ENCODE peak calls at places on chromosomes 11 and 22, in four cellular contexts. S is HepG2, L is K562, P is GM12878. I is an unnamed sample.
A peak's percentile ranks its signal among the peaks of the same experiment; 100 is the strongest.

GRCh38 chr11:27468209-27468608 is 4.4 kb downstream of the LGR4 start:
- DNase-seq in S (no peak), L (no peak), P (no peak), I (no peak)

GRCh38 chr11:14390669-14391068 is 31.7 kb upstream of the RRAS2 start:
- DNase-seq in S (no peak), L (no peak), P (no peak), I (no peak)

GRCh38 chr11:103397369-103397768 is 288.1 kb downstream of the DYNC2H1 start:
- DNase-seq in S (no peak), L (no peak), P (no peak), I (no peak)

GRCh38 chr22:22431271-22432220 is 77.0 kb downstream of the ZNF280B start:
- DNase-seq in S (peak; percentile 49), L (peak; percentile 99), P (no peak), I (peak; percentile 85)

GRCh38 chr11:33259869-33260268 is 2.7 kb downstream of the HIPK3 start:
- DNase-seq in S (no peak), L (no peak), P (no peak), I (no peak)

GRCh38 chr11:75424396-75424795 is 8.6 kb downstream of the KLHL35 start:
- DNase-seq in S (no peak), L (peak; percentile 26), P (no peak), I (no peak)

GRCh38 chr11:62146476-62147200 is 22.8 kb downstream of the INCENP start:
- DNase-seq in S (no peak), L (no peak), P (no peak), I (no peak)

GRCh38 chr22:44080936-44081853 is 57.1 kb downstream of the PARVB start:
- DNase-seq in S (peak; percentile 39), L (peak; percentile 66), P (no peak), I (peak; percentile 81)

GRCh38 chr11:115678942-115679341 is 174.7 kb upstream of the CADM1 start:
- DNase-seq in S (peak; percentile 37), L (no peak), P (no peak), I (peak; percentile 62)

GRCh38 chr11:553949-554398 is 6.6 kb downstream of the LMNTD2 start:
- DNase-seq in S (no peak), L (no peak), P (no peak), I (no peak)

GRCh38 chr11:128548655-128549255 is 38.6 kb downstream of the ETS1 start:
- DNase-seq in S (no peak), L (no peak), P (no peak), I (no peak)

GRCh38 chr11:74279256-74279655 is 32.2 kb downstream of the P4HA3 start:
- DNase-seq in S (no peak), L (no peak), P (no peak), I (no peak)
- TF ChIP-seq FOXK2 in S (no peak), L (no peak), P (no peak), I (no peak)

DNA sequence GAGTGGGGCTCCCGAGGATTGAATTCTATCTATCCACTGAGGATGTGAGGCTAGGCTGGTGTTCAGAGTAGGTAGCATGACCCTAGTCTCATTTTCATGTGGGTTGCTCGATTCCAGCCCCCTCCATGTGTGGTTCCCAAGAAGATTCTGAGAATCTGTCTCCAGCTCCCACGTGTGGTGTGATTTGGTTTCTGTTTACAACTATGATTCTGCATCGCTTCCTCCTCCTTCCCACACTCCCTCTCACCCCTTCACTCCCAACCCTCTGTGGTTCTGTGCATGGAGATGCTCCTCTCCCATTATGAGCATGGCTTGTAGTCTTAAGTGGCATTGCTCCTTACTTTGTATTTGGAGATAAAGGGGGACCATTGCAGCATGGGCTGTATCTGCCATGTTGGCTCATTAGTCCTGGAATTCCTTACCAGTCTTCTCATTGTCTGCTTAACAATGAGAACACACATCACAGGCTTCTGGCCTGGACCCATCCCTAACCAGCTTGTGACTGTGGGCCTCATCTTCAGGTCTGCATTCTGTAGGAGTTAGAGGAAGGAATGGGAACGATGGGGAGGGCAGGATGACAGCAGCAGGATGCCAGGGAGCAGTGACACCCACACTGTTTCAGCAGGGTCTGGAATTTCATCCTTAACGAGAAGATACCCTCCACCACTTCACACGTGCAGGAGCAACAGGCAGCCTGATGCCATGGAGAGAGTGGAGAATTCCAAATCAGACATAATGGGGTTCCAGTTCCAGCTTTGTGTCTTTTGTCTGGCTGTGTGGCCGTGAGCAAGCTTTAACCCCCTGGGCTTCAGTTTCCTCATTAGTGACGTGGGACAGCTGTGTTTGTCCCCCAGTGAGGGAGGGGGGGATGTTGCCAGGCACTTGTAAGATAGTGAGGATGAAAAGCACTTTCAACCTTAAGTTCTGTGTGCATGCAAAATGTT is 86.0 kb downstream of the CCDC81 start:
- DNase-seq in S (no peak), L (no peak), P (no peak), I (no peak)
- TF ChIP-seq BHLHE40 in S (no peak), L (no peak), P (no peak), I (no peak)

GRCh38 chr22:26592368-26593015 is 2.6 kb upstream of the TPST2 start:
- DNase-seq in S (no peak), L (no peak), P (peak; percentile 72), I (no peak)
- TF ChIP-seq SP1 in S (no peak), L (no peak), P (peak; percentile 63), I (no peak)

GRCh38 chr11:92227233-92227593 is 2.6 kb downstream of the FAT3 start:
- DNase-seq in S (no peak), L (no peak), P (no peak), I (peak; percentile 9)

GRCh38 chr11:92224394-92225205 is at the start of gene FAT3:
- DNase-seq in S (no peak), L (no peak), P (no peak), I (peak; percentile 63)

GRCh38 chr11:92226331-92227232 is 2.0 kb downstream of the FAT3 start:
- DNase-seq in S (no peak), L (no peak), P (no peak), I (peak; percentile 27)

GRCh38 chr11:92225206-92225562 is 566 bp downstream of the FAT3 start:
- DNase-seq in S (no peak), L (no peak), P (no peak), I (peak; percentile 21)

DNA sequence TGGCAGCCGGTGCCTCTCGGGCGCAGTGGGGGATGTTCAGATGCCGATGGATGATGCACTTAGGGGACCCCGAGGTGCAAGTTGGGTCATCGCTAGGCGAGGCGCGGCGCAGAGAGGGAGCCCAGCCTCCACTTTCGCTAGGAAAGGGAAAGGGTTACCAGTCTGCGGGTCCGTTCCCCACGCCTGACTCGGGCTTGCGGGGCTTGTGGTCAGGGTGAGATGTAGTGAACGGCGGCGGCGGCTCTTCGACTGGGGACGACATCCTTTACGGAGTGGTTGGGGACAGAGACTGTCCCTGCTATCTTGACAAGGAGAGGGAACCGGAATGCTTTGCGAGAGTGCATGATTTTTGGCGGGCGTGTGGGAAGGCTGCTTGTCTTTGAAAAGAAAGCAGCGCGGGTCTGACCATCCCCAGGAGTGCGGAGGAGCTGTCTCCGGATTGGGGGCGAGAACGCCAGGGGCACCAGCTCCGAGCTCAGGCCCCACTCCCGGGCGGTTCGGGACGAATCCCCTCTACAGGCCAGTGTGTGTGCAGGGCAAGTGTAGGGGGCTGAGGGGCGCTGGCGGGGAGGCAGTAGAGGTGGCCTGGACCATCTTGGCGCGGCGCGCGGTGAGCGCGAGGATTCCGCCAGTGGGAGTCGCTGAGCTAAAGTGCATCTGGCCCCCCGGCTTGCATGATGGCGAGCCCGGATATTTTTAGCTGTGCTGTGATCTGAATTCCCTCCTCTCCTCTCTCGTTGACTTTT is 1.1 kb downstream of the FAT3 start:
- DNase-seq in S (no peak), L (no peak), P (no peak), I (peak; percentile 25)
- TF ChIP-seq FOXK2 in S (no peak), L (no peak), P (no peak), I (no peak)

DNA sequence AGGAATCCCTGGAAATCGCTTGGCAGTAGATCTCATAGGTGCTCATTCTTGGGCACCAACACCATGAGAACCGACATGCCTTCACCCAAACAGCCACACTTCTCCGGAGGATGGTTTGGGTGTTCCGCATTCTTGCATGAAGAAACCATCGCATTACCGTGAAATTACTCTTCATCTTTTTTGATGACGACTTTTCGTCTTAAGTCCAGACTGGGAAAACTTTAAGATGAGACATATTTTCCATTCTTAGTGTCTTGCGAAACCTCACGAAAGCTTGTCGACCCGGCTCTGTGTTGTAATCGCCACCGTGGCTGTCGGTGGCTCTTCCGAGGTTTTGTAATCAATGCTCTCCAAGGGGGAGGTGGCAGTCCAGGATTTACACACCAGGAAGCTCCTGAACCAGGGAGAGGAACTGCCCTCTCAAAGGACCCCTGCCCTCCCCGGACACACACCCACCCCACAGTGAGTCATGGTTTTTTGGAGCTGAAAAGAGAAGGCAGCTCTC is 1.7 kb downstream of the TOM1 start:
- DNase-seq in S (peak; percentile 93), L (peak; percentile 20), P (no peak), I (no peak)
- TF ChIP-seq BHLHE40 in S (no peak), L (no peak), P (no peak), I (no peak)

GRCh38 chr11:123704341-123704740 is 37.1 kb downstream of the ZNF202 start:
- DNase-seq in S (no peak), L (no peak), P (no peak), I (no peak)
- TF ChIP-seq SP1 in S (no peak), L (no peak), P (no peak), I (no peak)

GRCh38 chr22:46471901-46472721 is 65.3 kb downstream of the CELSR1 start:
- DNase-seq in S (no peak), L (no peak), P (no peak), I (no peak)

GRCh38 chr22:46469701-46470100 is 67.7 kb downstream of the CELSR1 start:
- DNase-seq in S (peak; percentile 34), L (no peak), P (no peak), I (no peak)

GRCh38 chr22:46472722-46473016 is 64.8 kb downstream of the CELSR1 start:
- DNase-seq in S (no peak), L (no peak), P (no peak), I (no peak)

GRCh38 chr22:46473896-46474557 is 63.4 kb downstream of the CELSR1 start:
- DNase-seq in S (no peak), L (no peak), P (no peak), I (no peak)

DNA sequence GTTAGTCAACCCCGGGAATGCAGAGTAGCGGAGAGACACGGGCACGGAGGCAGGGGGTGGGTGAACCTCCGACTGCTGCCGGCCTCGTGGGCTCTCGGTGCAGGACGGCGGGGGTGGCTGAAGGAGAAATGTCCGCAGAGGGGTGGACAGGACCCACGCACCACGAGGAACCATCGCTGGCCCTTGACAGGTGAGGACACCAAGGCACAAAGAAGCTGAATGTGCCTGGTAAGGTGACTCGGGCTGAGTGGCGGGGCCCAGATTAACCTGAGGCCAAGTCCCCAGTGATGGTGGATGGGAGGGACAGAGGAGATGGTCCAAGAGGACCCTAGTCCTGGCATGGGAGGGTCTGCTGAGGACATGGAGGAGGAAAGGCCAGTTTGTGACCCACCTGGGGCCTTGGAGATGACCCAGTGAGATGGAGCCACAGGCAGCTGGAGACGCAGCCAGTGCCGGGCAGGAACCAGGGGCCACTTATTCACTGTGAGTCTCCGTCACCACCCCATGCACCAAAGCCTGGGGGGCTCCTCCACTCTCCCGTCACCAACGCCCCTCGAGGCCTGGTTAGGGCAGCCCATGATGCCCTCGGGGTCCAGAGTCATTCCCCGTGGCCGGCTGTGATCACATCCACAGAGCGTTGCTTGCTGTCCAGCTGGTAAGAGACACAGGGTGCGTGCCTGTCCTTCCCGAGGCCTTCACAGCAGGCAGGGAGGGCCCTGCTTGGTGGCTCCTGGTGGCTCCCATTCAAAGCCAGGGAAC is 64.2 kb downstream of the CELSR1 start:
- DNase-seq in S (no peak), L (no peak), P (no peak), I (no peak)
- TF ChIP-seq FOXK2 in S (no peak), L (no peak), P (no peak), I (no peak)

GRCh38 chr11:47981667-47982404 is 1.5 kb downstream of the PTPRJ start:
- DNase-seq in S (no peak), L (no peak), P (no peak), I (no peak)
- TF ChIP-seq BHLHE40 in S (no peak), L (no peak), P (peak; percentile 16), I (no peak)